ENCODE peak calls at places on chromosomes 3 and 15, in nine cellular contexts. One of them, this sample, is unnamed.

GRCh38 chr3:189961525-189962161 is 159.1 kb downstream of the P3H2 start:
- DNase-seq in pancreas: peak
- DNase-seq in lung: peak
- DNase-seq in progenitor cell of endocrine pancreas: peak
- DNase-seq in natural killer cell: peak
- DNase-seq in PC-9: peak
- DNase-seq in heart left ventricle: peak
- DNase-seq in left lung: no peak
- DNase-seq in AG10803: peak
- DNase-seq in this sample: no peak

GRCh38 chr3:134985841-134986520 is 190.9 kb downstream of the EPHB1 start:
- DNase-seq in pancreas: no peak
- DNase-seq in lung: no peak
- DNase-seq in progenitor cell of endocrine pancreas: no peak
- DNase-seq in natural killer cell: no peak
- DNase-seq in PC-9: no peak
- DNase-seq in heart left ventricle: no peak
- DNase-seq in left lung: no peak
- DNase-seq in AG10803: peak
- DNase-seq in this sample: no peak

GRCh38 chr3:10173926-10174435 is 9.3 kb downstream of the IRAK2 start:
- DNase-seq in pancreas: peak
- DNase-seq in lung: peak
- DNase-seq in progenitor cell of endocrine pancreas: no peak
- DNase-seq in natural killer cell: no peak
- DNase-seq in PC-9: peak
- DNase-seq in heart left ventricle: no peak
- DNase-seq in left lung: peak
- DNase-seq in AG10803: peak
- DNase-seq in this sample: peak

GRCh38 chr15:100918034-100918689 is 995 bp upstream of the LRRK1 start:
- DNase-seq in pancreas: peak
- DNase-seq in lung: peak
- DNase-seq in progenitor cell of endocrine pancreas: peak
- DNase-seq in natural killer cell: peak
- DNase-seq in PC-9: peak
- DNase-seq in heart left ventricle: peak
- DNase-seq in left lung: peak
- DNase-seq in AG10803: peak
- DNase-seq in this sample: peak

GRCh38 chr3:16883057-16883725 is 1.6 kb upstream of the PLCL2 start:
- DNase-seq in pancreas: no peak
- DNase-seq in lung: no peak
- DNase-seq in progenitor cell of endocrine pancreas: no peak
- DNase-seq in natural killer cell: no peak
- DNase-seq in PC-9: no peak
- DNase-seq in heart left ventricle: peak
- DNase-seq in left lung: peak
- DNase-seq in AG10803: peak
- DNase-seq in this sample: no peak

GRCh38 chr15:61459785-61460707 is 230.9 kb upstream of the RORA start:
- DNase-seq in pancreas: no peak
- DNase-seq in lung: no peak
- DNase-seq in progenitor cell of endocrine pancreas: no peak
- DNase-seq in natural killer cell: no peak
- DNase-seq in PC-9: no peak
- DNase-seq in heart left ventricle: no peak
- DNase-seq in left lung: no peak
- DNase-seq in AG10803: peak
- DNase-seq in this sample: no peak

GRCh38 chr15:38093931-38094330 is 158.7 kb upstream of the SPRED1 start:
- DNase-seq in pancreas: no peak
- DNase-seq in lung: no peak
- DNase-seq in progenitor cell of endocrine pancreas: no peak
- DNase-seq in natural killer cell: no peak
- DNase-seq in PC-9: no peak
- DNase-seq in heart left ventricle: no peak
- DNase-seq in left lung: no peak
- DNase-seq in AG10803: no peak
- DNase-seq in this sample: no peak

GRCh38 chr3:177443469-177443868 is 246.2 kb upstream of the TBL1XR1 start:
- DNase-seq in pancreas: no peak
- DNase-seq in lung: no peak
- DNase-seq in progenitor cell of endocrine pancreas: no peak
- DNase-seq in natural killer cell: no peak
- DNase-seq in PC-9: peak
- DNase-seq in heart left ventricle: no peak
- DNase-seq in left lung: no peak
- DNase-seq in AG10803: peak
- DNase-seq in this sample: no peak

GRCh38 chr3:135125171-135125801 is 330.2 kb downstream of the EPHB1 start:
- DNase-seq in pancreas: no peak
- DNase-seq in lung: no peak
- DNase-seq in progenitor cell of endocrine pancreas: peak
- DNase-seq in natural killer cell: no peak
- DNase-seq in PC-9: no peak
- DNase-seq in heart left ventricle: no peak
- DNase-seq in left lung: no peak
- DNase-seq in AG10803: peak
- DNase-seq in this sample: no peak

GRCh38 chr3:104596054-104596453 is 770.7 kb upstream of the ALCAM start:
- DNase-seq in pancreas: no peak
- DNase-seq in lung: no peak
- DNase-seq in progenitor cell of endocrine pancreas: no peak
- DNase-seq in natural killer cell: no peak
- DNase-seq in PC-9: no peak
- DNase-seq in heart left ventricle: no peak
- DNase-seq in left lung: no peak
- DNase-seq in AG10803: no peak
- DNase-seq in this sample: no peak

GRCh38 chr3:43214616-43215015 is 71.7 kb upstream of the SNRK start:
- DNase-seq in pancreas: no peak
- DNase-seq in lung: no peak
- DNase-seq in progenitor cell of endocrine pancreas: no peak
- DNase-seq in natural killer cell: no peak
- DNase-seq in PC-9: no peak
- DNase-seq in heart left ventricle: no peak
- DNase-seq in left lung: no peak
- DNase-seq in AG10803: peak
- DNase-seq in this sample: no peak

GRCh38 chr15:71116942-71117341 is 1.7 kb downstream of the THSD4 start:
- DNase-seq in pancreas: no peak
- DNase-seq in lung: no peak
- DNase-seq in progenitor cell of endocrine pancreas: no peak
- DNase-seq in natural killer cell: no peak
- DNase-seq in PC-9: no peak
- DNase-seq in heart left ventricle: no peak
- DNase-seq in left lung: no peak
- DNase-seq in AG10803: no peak
- DNase-seq in this sample: no peak

GRCh38 chr3:179608931-179609720 is 4.5 kb downstream of the NDUFB5 start:
- DNase-seq in pancreas: no peak
- DNase-seq in lung: no peak
- DNase-seq in progenitor cell of endocrine pancreas: no peak
- DNase-seq in natural killer cell: no peak
- DNase-seq in PC-9: no peak
- DNase-seq in heart left ventricle: no peak
- DNase-seq in left lung: no peak
- DNase-seq in AG10803: no peak
- DNase-seq in this sample: no peak

GRCh38 chr3:59769132-59769531 is 719.3 kb upstream of the CFAP20DC start:
- DNase-seq in pancreas: no peak
- DNase-seq in lung: no peak
- DNase-seq in progenitor cell of endocrine pancreas: no peak
- DNase-seq in natural killer cell: no peak
- DNase-seq in PC-9: no peak
- DNase-seq in heart left ventricle: no peak
- DNase-seq in left lung: no peak
- DNase-seq in AG10803: no peak
- DNase-seq in this sample: no peak

GRCh38 chr3:162192340-162193004 is 695.9 kb downstream of the OTOL1 start:
- DNase-seq in pancreas: no peak
- DNase-seq in lung: no peak
- DNase-seq in progenitor cell of endocrine pancreas: no peak
- DNase-seq in natural killer cell: no peak
- DNase-seq in PC-9: no peak
- DNase-seq in heart left ventricle: no peak
- DNase-seq in left lung: no peak
- DNase-seq in AG10803: no peak
- DNase-seq in this sample: no peak
- TF ChIP-seq CTCF in pancreas: no peak
- TF ChIP-seq CTCF in lung: no peak
- TF ChIP-seq CTCF in progenitor cell of endocrine pancreas: no peak
- TF ChIP-seq CTCF in natural killer cell: no peak
- TF ChIP-seq CTCF in PC-9: no peak
- TF ChIP-seq CTCF in heart left ventricle: no peak
- TF ChIP-seq CTCF in left lung: no peak
- TF ChIP-seq CTCF in AG10803: no peak
- TF ChIP-seq CTCF in this sample: no peak

GRCh38 chr3:113136071-113136470 is 75.3 kb upstream of the BOC start:
- DNase-seq in pancreas: no peak
- DNase-seq in lung: no peak
- DNase-seq in progenitor cell of endocrine pancreas: no peak
- DNase-seq in natural killer cell: no peak
- DNase-seq in PC-9: no peak
- DNase-seq in heart left ventricle: no peak
- DNase-seq in left lung: no peak
- DNase-seq in AG10803: peak
- DNase-seq in this sample: no peak
- TF ChIP-seq CTCF in pancreas: peak
- TF ChIP-seq CTCF in lung: peak
- TF ChIP-seq CTCF in progenitor cell of endocrine pancreas: peak
- TF ChIP-seq CTCF in natural killer cell: peak
- TF ChIP-seq CTCF in PC-9: peak
- TF ChIP-seq CTCF in heart left ventricle: peak
- TF ChIP-seq CTCF in left lung: peak
- TF ChIP-seq CTCF in AG10803: peak
- TF ChIP-seq CTCF in this sample: peak

DNA sequence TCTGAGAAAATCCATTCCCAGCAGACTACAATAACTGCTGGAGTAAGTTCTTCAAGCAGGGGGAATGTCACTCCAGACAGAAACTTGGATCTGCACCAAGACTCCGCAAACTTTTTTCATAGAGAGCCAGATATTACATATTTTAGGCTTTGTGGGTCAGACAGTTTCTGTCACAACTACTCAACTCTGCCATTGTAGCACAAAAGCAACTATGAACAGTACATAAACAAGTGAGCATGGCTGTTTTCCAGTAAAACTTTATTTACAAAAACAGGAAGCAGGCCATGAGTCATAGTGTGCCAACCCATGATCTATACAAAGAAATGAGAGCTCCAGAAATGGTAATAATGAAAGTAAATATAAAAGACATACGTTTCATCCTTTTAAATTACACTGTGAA is 223.2 kb upstream of the CGNL1 start:
- DNase-seq in pancreas: no peak
- DNase-seq in lung: no peak
- DNase-seq in progenitor cell of endocrine pancreas: no peak
- DNase-seq in natural killer cell: no peak
- DNase-seq in PC-9: no peak
- DNase-seq in heart left ventricle: no peak
- DNase-seq in left lung: no peak
- DNase-seq in AG10803: no peak
- DNase-seq in this sample: no peak
- TF ChIP-seq CTCF in pancreas: no peak
- TF ChIP-seq CTCF in lung: no peak
- TF ChIP-seq CTCF in progenitor cell of endocrine pancreas: no peak
- TF ChIP-seq CTCF in natural killer cell: no peak
- TF ChIP-seq CTCF in PC-9: no peak
- TF ChIP-seq CTCF in heart left ventricle: no peak
- TF ChIP-seq CTCF in left lung: no peak
- TF ChIP-seq CTCF in AG10803: no peak
- TF ChIP-seq CTCF in this sample: no peak

GRCh38 chr3:13927295-13927694 is 47.4 kb upstream of the WNT7A start:
- DNase-seq in pancreas: no peak
- DNase-seq in lung: no peak
- DNase-seq in progenitor cell of endocrine pancreas: no peak
- DNase-seq in natural killer cell: no peak
- DNase-seq in PC-9: peak
- DNase-seq in heart left ventricle: no peak
- DNase-seq in left lung: no peak
- DNase-seq in AG10803: no peak
- DNase-seq in this sample: no peak
- TF ChIP-seq CTCF in pancreas: no peak
- TF ChIP-seq CTCF in lung: no peak
- TF ChIP-seq CTCF in progenitor cell of endocrine pancreas: peak
- TF ChIP-seq CTCF in natural killer cell: no peak
- TF ChIP-seq CTCF in PC-9: peak
- TF ChIP-seq CTCF in heart left ventricle: no peak
- TF ChIP-seq CTCF in left lung: no peak
- TF ChIP-seq CTCF in AG10803: peak
- TF ChIP-seq CTCF in this sample: no peak

DNA sequence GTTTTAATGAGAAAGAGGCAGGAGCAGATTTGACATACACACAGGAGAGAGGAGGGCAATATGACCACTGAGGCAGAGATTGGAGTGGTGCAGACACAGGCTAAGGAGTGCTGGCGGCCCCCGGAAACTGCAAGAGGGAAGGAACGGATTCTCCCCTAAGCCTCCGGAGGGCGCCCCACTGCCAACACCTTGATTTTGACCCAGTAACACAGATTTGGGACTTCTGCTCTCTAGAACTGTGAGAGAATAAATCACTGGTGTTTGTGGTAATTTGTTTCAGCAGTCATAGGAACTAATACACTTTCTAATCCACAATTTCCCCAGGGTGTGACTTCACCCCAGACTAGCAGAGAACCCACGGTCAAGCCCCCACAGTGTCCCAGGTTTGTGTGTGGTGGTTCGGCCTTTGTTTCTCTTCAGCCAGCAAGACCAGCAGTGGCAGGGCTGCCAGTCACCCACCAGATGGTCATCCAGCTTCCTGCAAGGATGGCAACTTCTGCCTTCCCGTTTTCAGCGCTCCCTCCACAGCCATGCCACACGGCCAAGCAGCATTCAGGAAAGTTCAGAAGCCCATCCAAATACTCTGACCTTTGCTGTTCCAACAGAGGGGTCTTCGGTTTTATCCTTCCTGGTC is 23.6 kb upstream of the TSPAN3 start:
- DNase-seq in pancreas: no peak
- DNase-seq in lung: no peak
- DNase-seq in progenitor cell of endocrine pancreas: no peak
- DNase-seq in natural killer cell: no peak
- DNase-seq in PC-9: no peak
- DNase-seq in heart left ventricle: no peak
- DNase-seq in left lung: no peak
- DNase-seq in AG10803: no peak
- DNase-seq in this sample: no peak
- TF ChIP-seq CTCF in pancreas: no peak
- TF ChIP-seq CTCF in lung: no peak
- TF ChIP-seq CTCF in progenitor cell of endocrine pancreas: peak
- TF ChIP-seq CTCF in natural killer cell: no peak
- TF ChIP-seq CTCF in PC-9: peak
- TF ChIP-seq CTCF in heart left ventricle: no peak
- TF ChIP-seq CTCF in left lung: no peak
- TF ChIP-seq CTCF in AG10803: peak
- TF ChIP-seq CTCF in this sample: no peak